ENCODE peak calls at places on chromosomes 4 and X, in ten cellular contexts. L, R, K, E, D, U, J, X, Y and G are unnamed samples.

GRCh38 chr4:31793907-31794306 is 1073.7 kb downstream of the PCDH7 start:
- DNase-seq in K (no peak), U (no peak), X (no peak), J (no peak), D (no peak), E (no peak), Y (no peak), L (peak), R (no peak), G (no peak)

GRCh38 chrX:26845051-26845450 is 618.1 kb downstream of the PPP4R3C start:
- DNase-seq in D (no peak), K (no peak), X (no peak), R (no peak), Y (no peak), U (no peak), E (no peak), L (peak), J (no peak), G (no peak)

GRCh38 chr4:634599-634985 is 9.2 kb downstream of the PDE6B start:
- DNase-seq in Y (no peak), R (no peak), D (no peak), J (no peak), K (no peak), U (no peak), X (no peak), E (no peak), L (no peak), G (no peak)

GRCh38 chrX:17475820-17476219 is 100.8 kb downstream of the NHS start:
- DNase-seq in Y (no peak), E (no peak), J (no peak), K (no peak), U (peak), L (peak), D (no peak), R (no peak), X (no peak), G (no peak)

GRCh38 chr4:11732155-11732554 is 303.5 kb upstream of the HS3ST1 start:
- DNase-seq in D (no peak), U (no peak), K (no peak), R (no peak), E (no peak), L (no peak), X (no peak), J (no peak), Y (no peak), G (no peak)

GRCh38 chr4:74307163-74307562 is 1.1 kb upstream of the EPGN start:
- DNase-seq in X (no peak), J (no peak), K (no peak), U (no peak), D (no peak), E (no peak), L (no peak), R (no peak), Y (no peak), G (no peak)

GRCh38 chr4:25171451-25171850 is 11.2 kb upstream of the SEPSECS start:
- DNase-seq in U (no peak), R (no peak), L (no peak), D (no peak), Y (no peak), K (no peak), E (no peak), X (no peak), J (no peak), G (no peak)

GRCh38 chr4:108484187-108484586 is 136.2 kb upstream of the RPL34 start:
- DNase-seq in U (no peak), E (no peak), Y (no peak), D (no peak), R (no peak), J (no peak), X (no peak), K (no peak), L (no peak), G (no peak)

GRCh38 chrX:69603566-69604194 is 12.2 kb upstream of the EDA start:
- DNase-seq in K (no peak), Y (no peak), J (no peak), D (no peak), X (no peak), L (peak), U (no peak), R (no peak), E (no peak), G (no peak)

GRCh38 chr4:154018659-154019058 is 229.8 kb upstream of the SFRP2 start:
- DNase-seq in X (no peak), J (no peak), Y (no peak), E (no peak), D (no peak), L (no peak), K (no peak), U (no peak), R (no peak), G (no peak)